ENCODE peak calls at places on chromosome 7, in ten cellular contexts. W is heart left ventricle, T is testis, J is prostate gland, Y is IMR-90, Q is HCT116, S is A549, C is body of pancreas, X is stomach, R is H1. K is an unnamed sample.

GRCh38 chr7:30772984-30773383 is 1.8 kb downstream of the MINDY4 start:
- DNase-seq in J (no peak), W (no peak), C (no peak), Y (no peak), T (no peak), Q (no peak), S (no peak), X (no peak), R (no peak), K (peak)

GRCh38 chr7:158512042-158512441 is 75.6 kb downstream of the PTPRN2 start:
- DNase-seq in X (no peak), C (no peak), Y (no peak), J (no peak), W (no peak), R (no peak), Q (no peak), T (no peak), S (no peak), K (no peak)

GRCh38 chr7:87628780-87629569 is 777 bp downstream of the RUNDC3B start:
- DNase-seq in Q (peak), T (peak), C (peak), S (no peak), X (peak), W (peak), Y (no peak), J (peak), R (peak), K (peak)

GRCh38 chr7:76047305-76047810 is 442 bp downstream of the STYXL1 start:
- DNase-seq in R (no peak), W (no peak), J (no peak), C (no peak), X (no peak), Y (no peak), Q (no peak), S (no peak), T (no peak), K (no peak)

GRCh38 chr7:128380807-128381130 is 19.3 kb upstream of the PRRT4 start:
- DNase-seq in Q (no peak), W (no peak), J (no peak), S (no peak), R (no peak), X (no peak), C (no peak), T (no peak), Y (no peak), K (no peak)

GRCh38 chr7:22610871-22611757 is 111.1 kb upstream of the STEAP1B start:
- DNase-seq in W (no peak), J (no peak), T (no peak), S (no peak), Q (no peak), Y (peak), R (no peak), C (no peak), X (no peak), K (no peak)

GRCh38 chr7:22093003-22093402 is 147.3 kb upstream of the CDCA7L start:
- DNase-seq in T (no peak), J (no peak), S (no peak), X (no peak), Q (no peak), C (no peak), R (no peak), W (no peak), Y (no peak), K (no peak)

GRCh38 chr7:85833071-85833470 is 646.2 kb upstream of the SEMA3D start:
- DNase-seq in Q (no peak), T (no peak), C (no peak), J (no peak), R (no peak), S (no peak), X (no peak), W (no peak), Y (peak), K (no peak)

GRCh38 chr7:157738064-157738460 is 401.3 kb downstream of the DNAJB6 start:
- DNase-seq in S (no peak), C (no peak), Y (no peak), T (peak), W (no peak), Q (no peak), R (peak), X (no peak), J (no peak), K (no peak)

GRCh38 chr7:44498230-44498954 is 7.9 kb upstream of the NUDCD3 start:
- DNase-seq in T (no peak), X (no peak), Q (no peak), J (no peak), S (no peak), C (no peak), W (peak), Y (no peak), R (no peak), K (no peak)

GRCh38 chr7:84302949-84303348 is 108.4 kb upstream of the SEMA3A start:
- DNase-seq in S (no peak), Q (no peak), C (no peak), R (no peak), J (no peak), X (no peak), W (no peak), T (no peak), Y (no peak), K (no peak)

GRCh38 chr7:5429253-5429856 is 5.7 kb upstream of the TNRC18 start:
- DNase-seq in W (peak), Y (peak), X (peak), C (peak), Q (no peak), J (no peak), T (peak), S (no peak), R (peak), K (no peak)

GRCh38 chr7:76008156-76008687 is 13.8 kb upstream of the TMEM120A start:
- DNase-seq in S (no peak), X (no peak), T (no peak), R (no peak), J (no peak), W (no peak), Y (no peak), C (no peak), Q (no peak), K (no peak)

GRCh38 chr7:104272767-104273384 is 55.5 kb upstream of the LHFPL3 start:
- DNase-seq in Y (peak), X (no peak), W (no peak), Q (peak), C (no peak), R (no peak), S (no peak), T (no peak), J (peak), K (no peak)

GRCh38 chr7:51569176-51569575 is 252.6 kb upstream of the COBL start:
- DNase-seq in Q (no peak), R (no peak), S (no peak), X (no peak), C (no peak), W (no peak), T (no peak), J (no peak), Y (no peak), K (no peak)

GRCh38 chr7:50631100-50631499 is 65.9 kb upstream of the DDC start:
- DNase-seq in J (no peak), R (no peak), Q (no peak), X (no peak), Y (no peak), S (no peak), T (no peak), W (no peak), C (no peak), K (no peak)

GRCh38 chr7:132307465-132307864 is 268.8 kb downstream of the PLXNA4 start:
- DNase-seq in T (no peak), R (peak), Y (no peak), W (no peak), X (no peak), C (no peak), J (no peak), Q (no peak), S (no peak), K (no peak)

GRCh38 chr7:143003393-143004051 is 23.4 kb downstream of the OR9A2 start:
- DNase-seq in W (no peak), S (peak), T (peak), C (peak), R (no peak), Q (peak), J (peak), X (no peak), Y (peak), K (no peak)

GRCh38 chr7:2242541-2243482 is 786 bp downstream of the NUDT1 start:
- DNase-seq in T (no peak), C (no peak), S (peak), W (no peak), X (no peak), Y (peak), J (no peak), Q (no peak), R (peak), K (no peak)

GRCh38 chr7:89618269-89618668 is 536.0 kb upstream of the STEAP1 start:
- DNase-seq in R (no peak), Q (no peak), J (no peak), Y (no peak), T (no peak), C (no peak), S (no peak), X (no peak), W (no peak), K (no peak)

GRCh38 chr7:155353256-155353897 is 55.7 kb downstream of the INSIG1 start:
- DNase-seq in S (no peak), Q (no peak), C (peak), J (no peak), T (peak), W (no peak), Y (no peak), X (no peak), R (no peak), K (no peak)

GRCh38 chr7:100705341-100705752 is 574 bp upstream of the POP7 start:
- DNase-seq in W (peak), T (peak), Q (peak), Y (peak), J (peak), C (peak), X (peak), R (peak), S (peak), K (peak)

GRCh38 chr7:113209449-113210203 is 91.3 kb upstream of the SMIM30 start:
- DNase-seq in T (no peak), C (no peak), J (no peak), W (no peak), Y (peak), X (no peak), R (no peak), S (no peak), Q (no peak), K (no peak)

GRCh38 chr7:130896051-130896881 is 162.3 kb upstream of the KLF14 start:
- DNase-seq in Q (no peak), R (no peak), X (no peak), Y (peak), W (no peak), S (no peak), T (no peak), J (no peak), C (no peak), K (no peak)
- TF ChIP-seq CTCF in Q (no peak), R (peak), X (no peak), Y (peak), W (no peak), S (no peak), T (peak), J (no peak), C (no peak), K (no peak)

DNA sequence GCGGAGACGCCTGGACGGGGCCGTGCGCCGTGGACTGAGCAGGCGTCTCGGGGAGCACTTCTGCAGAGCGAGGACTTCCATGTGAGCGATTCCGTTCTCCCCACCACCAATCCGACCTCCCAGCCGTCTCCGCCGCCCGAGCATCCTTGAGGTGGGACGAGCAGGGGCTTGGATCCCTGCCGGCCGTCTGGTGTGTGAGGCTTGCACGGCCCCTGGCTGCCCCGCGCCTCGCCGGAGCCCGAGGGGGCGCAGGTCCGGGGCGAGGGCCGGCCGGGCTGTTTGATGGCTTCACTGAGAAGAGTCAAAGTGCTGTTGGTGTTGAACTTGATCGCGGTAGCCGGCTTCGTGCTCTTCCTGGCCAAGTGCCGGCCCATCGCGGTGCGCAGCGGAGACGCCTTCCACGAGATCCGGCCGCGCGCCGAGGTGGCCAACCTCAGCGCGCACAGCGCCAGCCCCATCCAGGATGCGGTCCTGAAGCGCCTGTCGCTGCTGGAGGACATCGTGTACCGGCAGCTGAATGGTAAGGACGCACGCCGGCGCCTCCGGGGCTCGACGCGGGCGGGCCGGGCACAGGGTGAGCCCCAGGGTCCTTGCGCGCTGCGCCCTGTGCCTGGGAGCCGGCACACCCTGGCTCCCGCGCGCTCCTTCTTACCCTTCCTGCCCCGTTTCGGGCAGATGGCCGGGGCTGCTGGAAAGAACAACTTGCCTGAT is 732 bp downstream of the GALNT17 start:
- DNase-seq in X (no peak), T (peak), J (peak), Y (no peak), W (peak), R (peak), C (peak), Q (no peak), S (no peak), K (no peak)
- TF ChIP-seq POLR2A in X (no peak), T (no peak), J (no peak), Y (no peak), W (no peak), R (no peak), C (peak), Q (no peak), S (no peak), K (no peak)

GRCh38 chr7:117312593-117312992 is 10.3 kb downstream of the WNT2 start:
- DNase-seq in R (no peak), Y (peak), J (no peak), X (no peak), T (no peak), W (no peak), Q (no peak), S (no peak), C (no peak), K (no peak)
- TF ChIP-seq CTCF in R (no peak), Y (peak), J (no peak), X (no peak), T (no peak), W (no peak), Q (peak), S (peak), C (no peak), K (no peak)

GRCh38 chr7:55570218-55570873 is 2.0 kb downstream of the VOPP1 start:
- DNase-seq in X (no peak), S (no peak), R (no peak), T (no peak), C (no peak), W (no peak), Q (no peak), J (no peak), Y (no peak), K (no peak)

GRCh38 chr7:55571534-55572377 is 546 bp downstream of the VOPP1 start:
- DNase-seq in C (peak), R (peak), Y (peak), J (peak), Q (no peak), W (peak), S (peak), T (peak), X (peak), K (peak)

GRCh38 chr7:55569797-55570196 is 2.5 kb downstream of the VOPP1 start:
- DNase-seq in T (no peak), X (no peak), Y (no peak), R (no peak), Q (no peak), C (no peak), W (no peak), S (no peak), J (no peak), K (no peak)

GRCh38 chr7:55572378-55573233 is at the start of gene VOPP1:
- DNase-seq in J (peak), W (peak), C (peak), X (peak), R (peak), S (peak), T (peak), Q (no peak), Y (peak), K (peak)

DNA sequence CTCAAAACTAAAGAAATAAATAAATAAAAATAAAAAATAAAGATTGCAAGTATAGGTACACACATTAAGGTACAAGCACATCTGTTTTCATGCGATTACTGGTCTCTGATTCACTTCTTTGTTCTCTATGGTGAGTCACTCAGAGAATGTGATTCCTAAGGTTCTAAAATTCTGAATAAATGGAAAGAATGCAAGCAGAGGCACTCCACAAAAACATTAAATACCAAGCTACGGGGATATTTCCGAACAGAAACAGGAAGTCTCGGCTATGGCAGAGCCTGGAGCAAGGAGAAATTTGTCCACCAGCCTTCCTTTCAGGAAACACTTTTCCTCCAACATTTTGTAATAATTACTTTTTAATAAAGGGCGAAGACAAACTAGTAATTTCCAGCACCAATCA is 1.4 kb downstream of the VOPP1 start:
- DNase-seq in Y (peak), T (no peak), C (no peak), S (no peak), W (no peak), J (no peak), R (no peak), Q (no peak), X (no peak), K (no peak)
- TF ChIP-seq POLR2A in Y (no peak), T (no peak), C (no peak), S (no peak), W (no peak), J (no peak), R (no peak), Q (no peak), X (no peak), K (no peak)

GRCh38 chr7:118350260-118350659 is 125.8 kb downstream of the ANKRD7 start:
- DNase-seq in X (no peak), Y (no peak), T (no peak), W (no peak), J (no peak), C (no peak), S (no peak), Q (no peak), R (no peak), K (no peak)

GRCh38 chr7:118349604-118350003 is 125.1 kb downstream of the ANKRD7 start:
- DNase-seq in W (no peak), C (no peak), X (no peak), J (no peak), R (no peak), T (no peak), S (no peak), Q (no peak), Y (no peak), K (no peak)

DNA sequence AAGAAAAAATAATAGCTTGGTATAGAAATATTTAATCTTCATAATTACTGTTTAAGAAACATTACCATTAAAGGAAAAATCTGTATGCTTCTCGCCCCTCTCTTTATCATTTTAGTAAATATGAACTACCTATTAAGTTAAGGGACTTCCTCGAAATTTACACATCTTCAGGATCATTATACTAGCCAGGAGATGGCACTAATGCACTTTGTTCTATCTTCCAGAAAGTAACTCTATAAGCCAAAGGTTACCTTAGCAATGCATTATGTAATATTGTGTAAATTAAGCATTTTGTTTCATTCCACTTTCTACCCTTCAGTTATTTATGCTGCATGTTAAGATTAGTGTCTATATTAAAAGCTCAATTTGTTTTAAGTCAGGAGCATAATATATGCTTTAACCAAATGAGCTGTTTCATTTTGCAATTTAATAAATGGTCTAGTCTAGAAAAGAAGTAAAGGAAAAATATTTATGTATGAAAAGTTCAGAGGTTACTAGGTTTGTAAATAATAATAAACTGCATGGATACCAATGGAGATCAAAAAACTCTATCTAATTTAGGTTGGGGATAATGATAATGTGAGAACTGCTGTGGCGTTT is 128.4 kb downstream of the ANKRD7 start:
- DNase-seq in Y (no peak), J (no peak), S (no peak), T (no peak), W (no peak), Q (peak), X (no peak), C (no peak), R (no peak), K (no peak)
- TF ChIP-seq CTCF in Y (no peak), J (no peak), S (peak), T (no peak), W (no peak), Q (peak), X (no peak), C (no peak), R (peak), K (no peak)

GRCh38 chr7:106064836-106065559 is 47.1 kb downstream of the SYPL1 start:
- DNase-seq in T (peak), J (peak), C (peak), W (peak), S (peak), Q (peak), Y (peak), R (no peak), X (peak), K (peak)
- TF ChIP-seq POLR2A in T (no peak), J (no peak), C (peak), W (no peak), S (peak), Q (peak), Y (no peak), R (no peak), X (no peak), K (no peak)

GRCh38 chr7:99490878-99491277 is 9.2 kb downstream of the ZNF394 start:
- DNase-seq in R (no peak), Y (no peak), Q (no peak), X (no peak), T (no peak), W (no peak), S (no peak), C (no peak), J (no peak), K (no peak)
- TF ChIP-seq CTCF in R (peak), Y (no peak), Q (no peak), X (no peak), T (no peak), W (no peak), S (no peak), C (no peak), J (no peak), K (no peak)

K was measured in lower leg skin.